ENCODE peak calls at places on chromosome 18, in eight cellular contexts. X is islet precursor cell, H is fibroblast of the aortic adventitia, A is AG08396, L is EH, Q is left cardiac atrium, R is NCI-H1417, S is transverse colon. Y is an unnamed sample.
A peak's percentile ranks its signal among the peaks of the same experiment; 100 is the strongest.

GRCh38 chr18:48492880-48493279 is 46.0 kb upstream of the CTIF start:
- DNase-seq in X (peak; percentile 49), A (no peak), R (no peak), H (no peak), S (no peak), L (no peak), Q (no peak), Y (no peak)

GRCh38 chr18:26556573-26556972 is 8.2 kb upstream of the KCTD1 start:
- DNase-seq in A (no peak), L (peak; percentile 50), H (peak; percentile 46), X (no peak), S (no peak), R (no peak), Q (no peak), Y (no peak)

GRCh38 chr18:44758821-44759624 is 78.3 kb downstream of the SETBP1 start:
- DNase-seq in X (no peak), H (no peak), A (no peak), R (no peak), S (peak; percentile 39), Q (no peak), L (no peak), Y (no peak)

GRCh38 chr18:13563390-13563805 is 163.0 kb downstream of the FAM210A start:
- DNase-seq in L (no peak), H (no peak), A (no peak), R (no peak), S (no peak), Q (no peak), X (no peak), Y (peak; percentile 4)

GRCh38 chr18:55265916-55266488 is 306.7 kb upstream of the CCDC68 start:
- DNase-seq in S (no peak), X (no peak), A (no peak), L (peak; percentile 65), Q (no peak), H (no peak), R (no peak), Y (peak; percentile 41)

GRCh38 chr18:49656098-49656591 is 94.3 kb downstream of the LIPG start:
- DNase-seq in A (no peak), H (no peak), R (no peak), X (peak; percentile 78), S (no peak), Q (no peak), L (peak; percentile 75), Y (peak; percentile 90)

GRCh38 chr18:56083097-56083865 is 495.3 kb upstream of the TCF4 start:
- DNase-seq in X (peak; percentile 53), R (no peak), Q (peak; percentile 48), S (no peak), A (peak; percentile 16), H (peak; percentile 77), L (no peak), Y (no peak)

GRCh38 chr18:49094136-49094535 is 143.4 kb upstream of the SMAD7 start:
- DNase-seq in L (no peak), H (peak; percentile 30), S (no peak), Q (no peak), X (no peak), R (no peak), A (no peak), Y (peak; percentile 74)